ENCODE peak calls at places on chromosome 15, in eight cellular contexts. E is GM10248, F is psoas muscle, J is HFFc6, N is IMR-90, Q is right lobe of liver, V is heart right ventricle, I is mucosa of descending colon. O is an unnamed sample.

GRCh38 chr15:27648359-27648758 is 450.8 kb downstream of the OCA2 start:
- DNase-seq in E (no peak), F (no peak), J (no peak), N (no peak), Q (no peak), V (no peak), I (no peak), O (no peak)

GRCh38 chr15:39851505-39852082 is 68.5 kb downstream of the GPR176 start:
- DNase-seq in E (no peak), F (no peak), J (peak; percentile 32), N (peak; percentile 68), Q (no peak), V (no peak), I (no peak), O (no peak)

GRCh38 chr15:62709261-62709660 is 333.3 kb upstream of the TPM1 start:
- DNase-seq in E (no peak), F (no peak), J (no peak), N (no peak), Q (no peak), V (no peak), I (no peak), O (no peak)

GRCh38 chr15:74302821-74303359 is 64.6 kb downstream of the CYP11A1 start:
- DNase-seq in E (peak; percentile 79), F (no peak), J (peak; percentile 7), N (no peak), Q (no peak), V (peak; percentile 38), I (no peak), O (no peak)

GRCh38 chr15:55221090-55222011 is 24.6 kb upstream of the RSL24D1 start:
- DNase-seq in E (peak; percentile 45), F (no peak), J (peak; percentile 89), N (peak; percentile 96), Q (no peak), V (no peak), I (no peak), O (peak; percentile 84)

GRCh38 chr15:69082556-69082955 is 68.1 kb downstream of the NOX5 start:
- DNase-seq in E (no peak), F (no peak), J (no peak), N (no peak), Q (no peak), V (no peak), I (no peak), O (no peak)

GRCh38 chr15:72068826-72069225 is 49.1 kb downstream of the MYO9A start:
- DNase-seq in E (no peak), F (no peak), J (no peak), N (no peak), Q (no peak), V (no peak), I (no peak), O (no peak)

GRCh38 chr15:40456299-40456712 is 14.5 kb upstream of the CHST14 start:
- DNase-seq in E (no peak), F (no peak), J (no peak), N (no peak), Q (no peak), V (peak; percentile 50), I (no peak), O (no peak)

GRCh38 chr15:58903232-58903631 is 30.2 kb downstream of the SLTM start:
- DNase-seq in E (no peak), F (no peak), J (no peak), N (peak; percentile 13), Q (no peak), V (no peak), I (no peak), O (no peak)

GRCh38 chr15:95604634-95605036 is 725.9 kb upstream of the NR2F2 start:
- DNase-seq in E (no peak), F (no peak), J (peak; percentile 70), N (peak; percentile 94), Q (no peak), V (no peak), I (no peak), O (peak; percentile 68)

GRCh38 chr15:31294067-31294466 is 32.6 kb upstream of the KLF13 start:
- DNase-seq in E (no peak), F (no peak), J (no peak), N (no peak), Q (no peak), V (no peak), I (no peak), O (no peak)

GRCh38 chr15:96851613-96852012 is 521.1 kb downstream of the NR2F2 start:
- DNase-seq in E (no peak), F (no peak), J (no peak), N (peak; percentile 12), Q (no peak), V (no peak), I (no peak), O (no peak)

GRCh38 chr15:86079491-86080266 is at the start of gene AGBL1:
- DNase-seq in E (no peak), F (peak; percentile 95), J (no peak), N (no peak), Q (no peak), V (no peak), I (no peak), O (no peak)

GRCh38 chr15:77118787-77119410 is 48.0 kb upstream of the TSPAN3 start:
- DNase-seq in E (peak; percentile 60), F (no peak), J (peak; percentile 72), N (peak; percentile 80), Q (no peak), V (no peak), I (no peak), O (peak; percentile 59)

GRCh38 chr15:68674975-68675374 is 96.2 kb downstream of the CORO2B start:
- DNase-seq in E (no peak), F (no peak), J (no peak), N (peak; percentile 26), Q (no peak), V (no peak), I (no peak), O (no peak)

GRCh38 chr15:45549831-45550230 is 27.3 kb upstream of the SLC30A4 start:
- DNase-seq in E (no peak), F (no peak), J (peak; percentile 83), N (peak; percentile 43), Q (no peak), V (no peak), I (no peak), O (no peak)

GRCh38 chr15:64836023-64836536 is 5.6 kb upstream of the PLEKHO2 start:
- DNase-seq in E (no peak), F (no peak), J (no peak), N (no peak), Q (no peak), V (no peak), I (no peak), O (no peak)
- TF ChIP-seq CTCF in E (no peak), F (no peak), J (peak; percentile 40), N (no peak), Q (peak; percentile 17), V (no peak), I (no peak), O (no peak)

GRCh38 chr15:100869151-100869999 is 10.3 kb upstream of the ALDH1A3 start:
- DNase-seq in E (no peak), F (no peak), J (no peak), N (no peak), Q (no peak), V (no peak), I (no peak), O (no peak)
- TF ChIP-seq CTCF in E (no peak), F (no peak), J (peak; percentile 77), N (peak; percentile 33), Q (peak; percentile 24), V (peak; percentile 29), I (no peak), O (peak; percentile 38)

GRCh38 chr15:90644526-90644925 is 72.6 kb upstream of the BLM start:
- DNase-seq in E (no peak), F (no peak), J (no peak), N (no peak), Q (no peak), V (no peak), I (no peak), O (no peak)

GRCh38 chr15:90640862-90641261 is 76.3 kb upstream of the BLM start:
- DNase-seq in E (no peak), F (no peak), J (no peak), N (no peak), Q (no peak), V (no peak), I (no peak), O (no peak)

GRCh38 chr15:90641581-90642463 is 75.3 kb upstream of the BLM start:
- DNase-seq in E (no peak), F (no peak), J (no peak), N (no peak), Q (no peak), V (no peak), I (no peak), O (no peak)

GRCh38 chr15:90643301-90643632 is 73.9 kb upstream of the BLM start:
- DNase-seq in E (no peak), F (no peak), J (no peak), N (no peak), Q (no peak), V (no peak), I (no peak), O (no peak)

DNA sequence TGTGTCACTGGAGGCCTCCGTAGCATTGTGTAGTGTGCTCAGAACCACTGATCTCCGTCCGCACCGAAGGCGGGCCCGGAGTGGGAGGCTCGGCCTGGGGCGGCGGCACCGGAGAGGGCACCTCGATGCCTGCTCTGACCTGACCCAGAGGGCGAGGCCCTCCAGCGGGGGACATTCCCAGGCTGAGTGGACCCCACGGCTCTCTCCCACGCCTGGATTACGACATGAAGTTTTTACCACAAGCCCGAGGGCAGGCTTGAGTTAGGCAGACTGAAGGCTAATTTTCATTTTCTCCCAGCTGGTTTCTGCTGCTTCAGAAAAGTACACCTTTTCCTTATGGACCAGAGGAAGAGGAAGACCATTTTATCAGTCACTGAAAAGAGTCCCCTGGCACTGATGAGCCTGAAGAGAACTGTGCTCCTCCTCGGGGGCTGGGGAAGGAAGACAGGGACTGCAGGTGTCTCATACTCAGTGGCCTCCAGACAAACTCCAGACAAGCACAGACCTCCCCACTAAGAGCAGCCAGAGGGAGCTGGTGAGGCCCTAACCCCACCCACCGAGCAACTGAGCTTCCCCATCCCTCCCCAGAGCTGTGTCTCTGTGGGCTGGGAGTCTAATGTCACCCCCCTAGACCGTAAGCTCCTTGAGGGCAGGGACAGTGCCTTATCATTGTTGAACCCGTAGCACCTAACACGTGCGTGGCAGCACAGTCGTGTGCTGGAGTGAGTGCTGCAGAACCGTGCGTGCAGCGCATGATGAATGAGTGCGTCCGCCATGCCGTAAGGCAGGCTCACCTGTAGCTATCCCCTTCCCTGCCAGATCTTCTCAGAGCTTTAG is 74.5 kb upstream of the BLM start:
- DNase-seq in E (no peak), F (no peak), J (no peak), N (no peak), Q (no peak), V (no peak), I (no peak), O (no peak)
- TF ChIP-seq CTCF in E (no peak), F (no peak), J (peak; percentile 30), N (no peak), Q (no peak), V (peak; percentile 11), I (no peak), O (no peak)

DNA sequence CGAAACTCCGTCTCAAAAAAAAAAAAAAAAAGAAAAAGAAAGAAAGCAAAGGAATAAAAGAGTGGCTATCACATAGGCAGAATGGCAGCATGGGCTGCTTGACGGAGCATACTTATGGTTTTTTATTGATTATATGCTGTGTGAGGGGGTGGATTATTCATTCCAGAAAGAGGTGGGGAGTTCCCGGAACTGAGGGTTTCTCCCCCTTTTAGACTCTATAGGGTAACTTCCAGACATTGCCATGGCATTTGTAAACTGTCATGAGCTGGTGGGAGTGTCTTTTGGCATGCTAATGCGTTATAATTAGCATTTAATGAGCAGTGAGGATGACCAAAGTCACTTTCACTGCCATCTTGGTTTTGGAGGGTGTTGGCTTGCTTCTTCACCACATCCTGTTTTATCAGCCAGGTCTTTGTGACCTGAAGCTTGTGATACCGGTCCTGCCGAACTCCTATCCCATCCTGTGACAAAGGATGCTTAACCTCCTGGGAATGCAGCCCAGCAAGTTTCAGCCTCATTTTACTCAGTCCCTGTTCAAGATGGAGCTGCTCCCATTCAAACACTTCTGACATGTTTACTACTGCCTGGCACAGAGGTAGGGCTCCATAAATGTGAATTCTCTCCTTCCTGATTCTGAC is 15.8 kb upstream of the ABHD17C start:
- DNase-seq in E (no peak), F (no peak), J (no peak), N (no peak), Q (no peak), V (no peak), I (no peak), O (no peak)
- TF ChIP-seq CTCF in E (no peak), F (no peak), J (no peak), N (no peak), Q (no peak), V (no peak), I (no peak), O (no peak)

O was measured in AG09319.